ENCODE peak calls at places on chromosomes 5 and 9, in seven cellular contexts. N is stimulated activated CD8-positive, alpha-beta memory T cell treated with anti-CD3 and anti-CD28 coated beads, Interleukin-4, amount 100 ng/mL, for 4 hours; F is NCI-H2107; K is CD8-positive, alpha-beta memory T cell; T is SW 1271; D is right cardiac atrium; B is effector memory CD4-positive, alpha-beta T cell. Y is an unnamed sample.

GRCh38 chr9:94931725-94932124 is 205.2 kb downstream of the AOPEP start:
- DNase-seq in N (no peak), F (no peak), K (no peak), T (no peak), D (no peak), B (no peak), Y (no peak)

GRCh38 chr9:129414377-129415021 is 206.4 kb downstream of the C9orf50 start:
- DNase-seq in N (no peak), F (no peak), K (peak), T (no peak), D (peak), B (peak), Y (peak)

GRCh38 chr5:112018846-112019245 is 261.9 kb upstream of the NREP start:
- DNase-seq in N (no peak), F (no peak), K (no peak), T (no peak), D (no peak), B (no peak), Y (no peak)

GRCh38 chr5:171647043-171647899 is 138.3 kb upstream of the SMIM23 start:
- DNase-seq in N (no peak), F (no peak), K (no peak), T (no peak), D (no peak), B (no peak), Y (no peak)

GRCh38 chr5:91182763-91183162 is 200.4 kb downstream of the ARRDC3 start:
- DNase-seq in N (no peak), F (no peak), K (no peak), T (no peak), D (peak), B (no peak), Y (no peak)

GRCh38 chr9:131312822-131313770 is 23.6 kb downstream of the PLPP7 start:
- DNase-seq in N (no peak), F (no peak), K (no peak), T (no peak), D (peak), B (no peak), Y (no peak)

GRCh38 chr9:106947097-106947496 is 84.1 kb downstream of the ZNF462 start:
- DNase-seq in N (no peak), F (no peak), K (no peak), T (no peak), D (no peak), B (no peak), Y (no peak)

GRCh38 chr5:108753331-108753730 is 5.6 kb downstream of the FER start:
- DNase-seq in N (no peak), F (no peak), K (no peak), T (no peak), D (no peak), B (no peak), Y (no peak)

GRCh38 chr5:138467711-138468132 is 2.4 kb downstream of the EGR1 start:
- DNase-seq in N (no peak), F (no peak), K (no peak), T (no peak), D (no peak), B (peak), Y (no peak)

GRCh38 chr9:137301086-137301947 is 754 bp downstream of the NRARP start:
- DNase-seq in N (no peak), F (no peak), K (no peak), T (no peak), D (peak), B (no peak), Y (no peak)

GRCh38 chr9:115672477-115673316 is 480.9 kb upstream of the PAPPA start:
- DNase-seq in N (no peak), F (no peak), K (no peak), T (peak), D (no peak), B (no peak), Y (no peak)

GRCh38 chr9:94985649-94986048 is 259.1 kb downstream of the AOPEP start:
- DNase-seq in N (no peak), F (no peak), K (no peak), T (no peak), D (no peak), B (no peak), Y (no peak)

GRCh38 chr9:98046161-98046543 is 10.4 kb upstream of the NANS start:
- DNase-seq in N (no peak), F (no peak), K (no peak), T (no peak), D (no peak), B (no peak), Y (no peak)

GRCh38 chr5:128163991-128164390 is 80.4 kb downstream of the SLC12A2 start:
- DNase-seq in N (no peak), F (no peak), K (no peak), T (no peak), D (no peak), B (no peak), Y (no peak)

GRCh38 chr9:97386265-97386633 is 25.6 kb upstream of the TDRD7 start:
- DNase-seq in N (no peak), F (no peak), K (no peak), T (no peak), D (no peak), B (no peak), Y (no peak)

GRCh38 chr5:179143446-179143845 is 83.3 kb downstream of the ZNF354C start:
- DNase-seq in N (no peak), F (no peak), K (no peak), T (no peak), D (peak), B (no peak), Y (no peak)

GRCh38 chr5:66602621-66603020 is 6.4 kb downstream of the MAST4 start:
- DNase-seq in N (no peak), F (no peak), K (no peak), T (no peak), D (no peak), B (no peak), Y (no peak)

GRCh38 chr9:89919171-89919681 is 314.4 kb downstream of the GADD45G start:
- DNase-seq in N (no peak), F (no peak), K (no peak), T (no peak), D (peak), B (peak), Y (peak)

GRCh38 chr5:84706678-84707641 is 322.3 kb upstream of the EDIL3 start:
- DNase-seq in N (no peak), F (no peak), K (no peak), T (no peak), D (no peak), B (no peak), Y (no peak)